ENCODE peak calls at places on chromosomes 11 and 22, in ten cellular contexts. U is HCT116, P is transverse colon, R is A549, F is uterus, Z is upper lobe of left lung, O is lower leg skin, V is suprapubic skin, C is adrenal gland, H is tibial nerve. L is an unnamed sample.

GRCh38 chr22:49327411-49327810 is 500.3 kb downstream of the BRD1 start:
- DNase-seq in H (no peak), F (no peak), O (no peak), V (no peak), U (no peak), R (no peak), Z (no peak), P (no peak), C (no peak), L (no peak)

GRCh38 chr22:46754110-46754799 is 8.2 kb upstream of the TBC1D22A start:
- DNase-seq in Z (peak; percentile 95), P (peak; percentile 92), V (peak; percentile 97), C (peak; percentile 98), H (peak; percentile 83), R (peak; percentile 90), F (peak; percentile 86), O (peak; percentile 89), U (peak; percentile 90), L (peak; percentile 91)

GRCh38 chr11:131667566-131667965 is 297.2 kb downstream of the NTM start:
- DNase-seq in F (no peak), C (no peak), R (no peak), V (no peak), P (no peak), Z (no peak), U (no peak), O (no peak), H (no peak), L (no peak)

GRCh38 chr22:16601437-16602223 is 9.0 kb upstream of the CCT8L2 start:
- DNase-seq in V (no peak), F (no peak), Z (no peak), R (no peak), O (no peak), H (no peak), C (no peak), P (no peak), U (no peak), L (no peak)

GRCh38 chr11:57199330-57199729 is 17.6 kb downstream of the LRRC55 start:
- DNase-seq in U (no peak), R (no peak), C (no peak), V (no peak), Z (no peak), P (no peak), H (no peak), O (no peak), F (no peak), L (no peak)

GRCh38 chr22:35629406-35630234 is 12.5 kb upstream of the MB start:
- DNase-seq in O (peak; percentile 65), U (peak; percentile 87), F (peak; percentile 94), V (peak; percentile 86), P (peak; percentile 60), H (peak; percentile 78), C (peak; percentile 70), Z (peak; percentile 61), R (peak; percentile 84), L (no peak)

GRCh38 chr11:93013646-93014045 is 44.2 kb downstream of the MTNR1B start:
- DNase-seq in F (no peak), H (no peak), P (no peak), U (no peak), Z (no peak), C (no peak), O (no peak), R (no peak), V (no peak), L (no peak)

GRCh38 chr22:32777997-32778396 is 23.5 kb upstream of the TIMP3 start:
- DNase-seq in F (no peak), O (no peak), R (no peak), Z (no peak), V (no peak), U (no peak), C (no peak), H (no peak), P (no peak), L (no peak)

GRCh38 chr22:33112606-33113005 is 54.4 kb upstream of the SYN3 start:
- DNase-seq in C (no peak), F (no peak), Z (no peak), P (no peak), R (no peak), H (no peak), U (no peak), O (no peak), V (no peak), L (no peak)

GRCh38 chr11:44190883-44191230 is 95.4 kb downstream of the EXT2 start:
- DNase-seq in U (no peak), H (no peak), C (no peak), Z (no peak), R (no peak), O (no peak), V (no peak), F (no peak), P (no peak), L (no peak)

GRCh38 chr11:76215946-76216345 is 9.6 kb upstream of the WNT11 start:
- DNase-seq in Z (no peak), V (no peak), O (no peak), R (no peak), C (peak; percentile 64), P (no peak), H (no peak), F (no peak), U (no peak), L (peak; percentile 12)

GRCh38 chr11:65417702-65418430 is 4.7 kb upstream of the NEAT1 start:
- DNase-seq in O (no peak), P (peak; percentile 63), V (peak; percentile 86), F (peak; percentile 81), Z (peak; percentile 81), U (no peak), H (peak; percentile 40), R (no peak), C (peak; percentile 57), L (peak; percentile 79)

GRCh38 chr11:119422505-119423416 is at the start of gene THY1:
- DNase-seq in P (no peak), R (no peak), Z (no peak), O (no peak), C (no peak), V (no peak), H (no peak), F (no peak), U (no peak), L (no peak)
- TF ChIP-seq POLR2A in P (no peak), R (no peak), Z (no peak), O (no peak), C (no peak), V (no peak), H (no peak), F (peak; percentile 36), U (no peak), L (no peak)

DNA sequence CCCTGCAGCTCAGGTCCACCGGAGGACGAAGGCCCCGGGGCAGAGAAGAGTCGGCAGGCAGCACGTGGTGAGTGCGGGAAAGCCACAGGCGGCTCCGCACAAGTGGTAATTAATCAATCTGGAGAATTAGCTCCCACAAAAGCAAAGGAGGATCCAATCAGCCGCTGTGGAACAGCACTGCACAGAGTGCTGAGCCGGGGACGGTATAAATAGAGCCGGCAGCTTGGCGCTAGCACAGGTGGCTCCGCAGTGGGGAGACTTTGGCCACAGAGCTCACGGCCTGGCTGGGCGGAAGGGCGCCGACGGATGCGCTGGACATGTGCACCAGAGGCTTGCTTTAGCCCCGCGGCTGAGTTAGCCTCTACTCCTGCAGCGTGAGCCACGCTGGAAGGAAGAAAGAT is 48.9 kb downstream of the IGSF9B start:
- DNase-seq in F (no peak), O (no peak), Z (no peak), P (no peak), V (no peak), U (no peak), C (no peak), R (no peak), H (no peak), L (no peak)
- TF ChIP-seq POLR2A in F (no peak), O (no peak), Z (no peak), P (no peak), V (no peak), U (no peak), C (no peak), R (no peak), H (no peak), L (no peak)

DNA sequence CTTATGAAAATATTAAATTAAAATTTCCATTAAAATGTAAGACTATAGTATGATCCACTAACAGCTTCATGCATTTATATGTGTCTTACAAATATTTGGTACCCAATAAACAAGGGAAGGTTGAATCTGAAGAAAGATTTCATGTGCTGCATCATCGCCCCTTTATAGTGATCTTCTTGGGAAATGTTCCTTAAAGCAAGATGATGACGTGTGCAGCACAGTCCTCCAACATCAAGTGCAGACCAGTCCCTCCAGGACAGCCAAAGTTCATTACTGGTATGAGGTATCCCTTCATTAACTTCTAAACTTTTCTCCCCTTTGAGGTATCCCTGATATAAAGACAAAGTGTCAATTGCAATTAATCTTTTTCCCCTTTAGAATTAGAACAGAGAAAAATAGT is 567.0 kb downstream of the METTL15 start:
- DNase-seq in C (no peak), U (no peak), P (no peak), R (no peak), V (no peak), O (no peak), F (no peak), Z (no peak), H (no peak), L (no peak)
- TF ChIP-seq POLR2A in C (no peak), U (no peak), P (no peak), R (no peak), V (no peak), O (no peak), F (no peak), Z (no peak), H (no peak), L (no peak)

GRCh38 chr11:32105871-32106312 is 15.0 kb downstream of the RCN1 start:
- DNase-seq in Z (no peak), R (no peak), V (no peak), H (no peak), F (no peak), O (no peak), P (no peak), C (no peak), U (no peak), L (no peak)
- TF ChIP-seq POLR2A in Z (no peak), R (no peak), V (no peak), H (no peak), F (no peak), O (no peak), P (no peak), C (no peak), U (no peak), L (no peak)

DNA sequence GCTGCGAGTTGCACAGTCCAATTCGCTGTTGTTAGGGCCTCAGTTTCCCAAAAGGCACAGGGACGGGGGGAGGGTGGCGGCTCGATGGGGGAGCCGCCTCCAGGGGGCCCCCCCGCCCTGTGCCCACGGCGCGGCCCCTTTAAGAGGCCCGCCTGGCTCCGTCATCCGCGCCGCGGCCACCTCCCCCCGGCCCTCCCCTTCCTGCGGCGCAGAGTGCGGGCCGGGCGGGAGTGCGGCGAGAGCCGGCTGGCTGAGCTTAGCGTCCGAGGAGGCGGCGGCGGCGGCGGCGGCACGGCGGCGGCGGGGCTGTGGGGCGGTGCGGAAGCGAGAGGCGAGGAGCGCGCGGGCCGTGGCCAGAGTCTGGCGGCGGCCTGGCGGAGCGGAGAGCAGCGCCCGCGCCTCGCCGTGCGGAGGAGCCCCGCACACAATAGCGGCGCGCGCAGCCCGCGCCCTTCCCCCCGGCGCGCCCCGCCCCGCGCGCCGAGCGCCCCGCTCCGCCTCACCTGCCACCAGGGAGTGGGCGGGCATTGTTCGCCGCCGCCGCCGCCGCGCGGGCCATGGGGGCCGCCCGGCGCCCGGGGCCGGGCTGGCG is at the start of gene BCR:
- DNase-seq in H (peak; percentile 51), V (peak; percentile 72), C (peak; percentile 80), R (peak; percentile 51), U (peak; percentile 34), P (peak; percentile 82), Z (peak; percentile 78), O (peak; percentile 41), F (peak; percentile 65), L (peak; percentile 85)
- TF ChIP-seq POLR2A in H (peak; percentile 80), V (peak; percentile 21), C (peak; percentile 81), R (peak; percentile 28), U (peak; percentile 33), P (no peak), Z (peak; percentile 81), O (no peak), F (peak; percentile 70), L (peak; percentile 91)